ENCODE peak calls at places on chromosomes 11 and 22, in ten cellular contexts. C is mammary epithelial cell; R is aorta; T is sigmoid colon; Z is HCT116; S is CD4-positive, alpha-beta memory T cell; P is neural progenitor cell; Q is MM.1S; G is hepatocyte; L is heart right ventricle. O is an unnamed sample. For H3K4me1, the result is how much of the 10 kb centered on the place peaks cover.

GRCh38 chr22:44645531-44645930 is 56.5 kb upstream of the PRR5 start:
- DNase-seq in C (no peak), R (no peak), T (no peak), Z (no peak), S (no peak), P (no peak), Q (no peak), G (no peak), L (no peak), O (no peak)

GRCh38 chr11:107221743-107222142 is 203.5 kb upstream of the GUCY1A2 start:
- DNase-seq in C (no peak), R (no peak), T (no peak), Z (no peak), S (no peak), P (no peak), Q (no peak), G (peak), L (no peak), O (no peak)

GRCh38 chr22:29626497-29627195 is 23.2 kb downstream of the NF2 start:
- DNase-seq in C (peak), R (no peak), T (no peak), Z (no peak), S (no peak), P (no peak), Q (no peak), G (no peak), L (no peak), O (no peak)

GRCh38 chr22:27132400-27132799 is 475.0 kb downstream of the MIAT start:
- DNase-seq in C (no peak), R (no peak), T (no peak), Z (no peak), S (no peak), P (no peak), Q (no peak), G (no peak), L (no peak), O (no peak)

GRCh38 chr11:70625921-70626518 is 227.7 kb downstream of the CTTN start:
- DNase-seq in C (no peak), R (no peak), T (no peak), Z (no peak), S (no peak), P (peak), Q (no peak), G (peak), L (no peak), O (no peak)

GRCh38 chr11:79262221-79262620 is 178.6 kb downstream of the TENM4 start:
- DNase-seq in C (no peak), R (no peak), T (no peak), Z (no peak), S (no peak), P (no peak), Q (no peak), G (no peak), L (no peak), O (no peak)

GRCh38 chr11:114251797-114252327 is 44.3 kb upstream of the NNMT start:
- DNase-seq in C (no peak), R (peak), T (peak), Z (no peak), S (no peak), P (peak), Q (no peak), G (no peak), L (no peak), O (no peak)

GRCh38 chr22:27296091-27296675 is 505.4 kb downstream of the MN1 start:
- DNase-seq in C (no peak), R (no peak), T (no peak), Z (no peak), S (no peak), P (no peak), Q (no peak), G (no peak), L (no peak), O (no peak)

GRCh38 chr22:47030143-47030641 is 267.7 kb downstream of the TBC1D22A start:
- DNase-seq in C (no peak), R (no peak), T (peak), Z (no peak), S (no peak), P (peak), Q (no peak), G (no peak), L (no peak), O (no peak)

GRCh38 chr22:33579448-33580093 is 340.7 kb downstream of the LARGE1 start:
- DNase-seq in C (peak), R (no peak), T (peak), Z (peak), S (peak), P (peak), Q (peak), G (peak), L (peak), O (peak)

GRCh38 chr11:16969010-16970004 is 44.9 kb downstream of the PLEKHA7 start:
- DNase-seq in C (no peak), R (no peak), T (no peak), Z (no peak), S (no peak), P (no peak), Q (no peak), G (peak), L (no peak), O (peak)

GRCh38 chr22:38120359-38121110 is 10.1 kb upstream of the BAIAP2L2 start:
- DNase-seq in C (no peak), R (no peak), T (no peak), Z (no peak), S (no peak), P (no peak), Q (no peak), G (no peak), L (no peak), O (peak)

GRCh38 chr22:49638788-49639187 is 188.9 kb downstream of the BRD1 start:
- DNase-seq in C (no peak), R (no peak), T (no peak), Z (no peak), S (no peak), P (peak), Q (no peak), G (no peak), L (no peak), O (no peak)

GRCh38 chr11:8671651-8672062 is 10.8 kb downstream of the TRIM66 start:
- DNase-seq in C (no peak), R (no peak), T (peak), Z (no peak), S (no peak), P (peak), Q (no peak), G (peak), L (peak), O (no peak)

GRCh38 chr22:23984430-23984829 is 4.5 kb downstream of the GSTT2 start:
- DNase-seq in C (peak), R (no peak), T (no peak), Z (peak), S (peak), P (no peak), Q (peak), G (no peak), L (no peak), O (peak)

GRCh38 chr11:80886684-80887083 is 1445.9 kb upstream of the TENM4 start:
- DNase-seq in C (no peak), R (no peak), T (no peak), Z (no peak), S (no peak), P (no peak), Q (no peak), G (no peak), L (no peak), O (no peak)

GRCh38 chr11:116644201-116644947 is 128.4 kb downstream of the BUD13 start:
- DNase-seq in C (no peak), R (no peak), T (no peak), Z (no peak), S (no peak), P (no peak), Q (no peak), G (no peak), L (no peak), O (no peak)

GRCh38 chr11:113989381-113989780 is 14.5 kb downstream of the HTR3A start:
- DNase-seq in C (no peak), R (no peak), T (no peak), Z (no peak), S (no peak), P (no peak), Q (no peak), G (no peak), L (no peak), O (no peak)

GRCh38 chr22:49086181-49086580 is 741.5 kb downstream of the BRD1 start:
- DNase-seq in C (no peak), R (no peak), T (no peak), Z (no peak), S (no peak), P (no peak), Q (no peak), G (no peak), L (no peak), O (no peak)

GRCh38 chr11:125075900-125076317 is 12.8 kb downstream of the SLC37A2 start:
- DNase-seq in C (peak), R (no peak), T (peak), Z (no peak), S (no peak), P (no peak), Q (no peak), G (no peak), L (no peak), O (no peak)

GRCh38 chr11:120308081-120308480 is 17.0 kb upstream of the TLCD5 start:
- DNase-seq in C (no peak), R (no peak), T (no peak), Z (no peak), S (no peak), P (no peak), Q (no peak), G (no peak), L (no peak), O (no peak)

GRCh38 chr11:12408156-12408770 is 30.9 kb downstream of the PARVA start:
- DNase-seq in C (no peak), R (no peak), T (no peak), Z (no peak), S (no peak), P (no peak), Q (no peak), G (no peak), L (no peak), O (no peak)

GRCh38 chr11:40306938-40307548 is 1152.4 kb downstream of the LRRC4C start:
- DNase-seq in C (peak), R (no peak), T (no peak), Z (no peak), S (no peak), P (peak), Q (peak), G (peak), L (no peak), O (peak)

GRCh38 chr11:66985508-66986177 is 10.5 kb downstream of the C11orf86 start:
- DNase-seq in C (no peak), R (peak), T (no peak), Z (no peak), S (no peak), P (no peak), Q (no peak), G (no peak), L (peak), O (no peak)
- H3K4me1 ChIP-seq in C (under half), R (under half), T (under half), Z (half or more), S (under half), P (under half), Q (under half), G (under half), L (under half), O (under half)

DNA sequence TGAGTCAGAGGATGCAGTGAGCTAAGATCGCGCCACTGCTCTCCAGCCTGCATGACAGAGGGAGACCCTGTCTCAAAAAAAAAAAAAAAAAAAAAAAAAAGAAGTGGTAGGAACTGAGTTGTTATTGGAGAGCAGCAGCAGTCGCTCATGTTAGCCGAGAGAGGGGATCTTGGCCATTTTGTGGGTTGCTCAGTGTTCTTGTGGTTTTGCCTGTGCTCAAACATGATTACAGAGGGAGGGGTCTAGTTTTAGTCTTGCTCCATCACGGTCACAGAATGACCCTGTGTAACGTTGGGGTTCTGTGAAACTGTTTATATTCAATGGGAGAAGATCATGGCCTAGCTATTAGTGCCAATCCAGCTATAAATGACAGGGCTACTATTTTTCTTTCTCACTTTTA is 1.9 kb downstream of the DPAGT1 start:
- DNase-seq in C (no peak), R (no peak), T (no peak), Z (no peak), S (no peak), P (no peak), Q (no peak), G (no peak), L (no peak), O (no peak)
- H3K4me3 ChIP-seq in C (no peak), R (no peak), T (no peak), Z (peak), S (no peak), P (no peak), Q (no peak), G (no peak), L (no peak), O (no peak)

GRCh38 chr22:35684270-35684700 is 33.4 kb upstream of the APOL5 start:
- DNase-seq in C (no peak), R (no peak), T (no peak), Z (no peak), S (no peak), P (peak), Q (no peak), G (peak), L (peak), O (no peak)
- H3K27ac ChIP-seq in C (no peak), R (no peak), T (no peak), Z (no peak), S (no peak), P (no peak), Q (no peak), G (no peak), L (peak), O (no peak)

GRCh38 chr11:44799036-44799435 is 72.3 kb downstream of the TSPAN18 start:
- DNase-seq in C (no peak), R (peak), T (no peak), Z (no peak), S (no peak), P (no peak), Q (no peak), G (no peak), L (no peak), O (no peak)

GRCh38 chr11:44795803-44796535 is 69.2 kb downstream of the TSPAN18 start:
- DNase-seq in C (no peak), R (no peak), T (no peak), Z (no peak), S (no peak), P (no peak), Q (no peak), G (no peak), L (no peak), O (no peak)

GRCh38 chr11:44797051-44797450 is 70.3 kb downstream of the TSPAN18 start:
- DNase-seq in C (no peak), R (peak), T (no peak), Z (no peak), S (no peak), P (no peak), Q (no peak), G (no peak), L (no peak), O (no peak)

GRCh38 chr11:44793350-44794090 is 66.8 kb downstream of the TSPAN18 start:
- DNase-seq in C (no peak), R (peak), T (no peak), Z (no peak), S (no peak), P (peak), Q (no peak), G (peak), L (no peak), O (no peak)

GRCh38 chr11:44797886-44798683 is 71.3 kb downstream of the TSPAN18 start:
- DNase-seq in C (no peak), R (peak), T (no peak), Z (no peak), S (no peak), P (peak), Q (no peak), G (peak), L (no peak), O (no peak)
- H3K4me1 ChIP-seq in C (under half), R (under half), T (under half), Z (under half), S (under half), P (half or more), Q (under half), G (under half), L (under half), O (under half)

GRCh38 chr11:47258317-47258902 is 614 bp downstream of the NR1H3 start:
- DNase-seq in C (no peak), R (peak), T (no peak), Z (no peak), S (no peak), P (no peak), Q (no peak), G (no peak), L (no peak), O (no peak)

GRCh38 chr11:47257178-47257517 is 648 bp upstream of the NR1H3 start:
- DNase-seq in C (no peak), R (no peak), T (no peak), Z (no peak), S (no peak), P (no peak), Q (no peak), G (no peak), L (no peak), O (no peak)

GRCh38 chr11:47256374-47256773 is 1.4 kb upstream of the NR1H3 start:
- DNase-seq in C (no peak), R (no peak), T (no peak), Z (no peak), S (no peak), P (no peak), Q (no peak), G (no peak), L (no peak), O (no peak)

GRCh38 chr11:47259178-47259977 is 1.6 kb downstream of the NR1H3 start:
- DNase-seq in C (no peak), R (peak), T (no peak), Z (no peak), S (peak), P (peak), Q (peak), G (peak), L (peak), O (peak)

GRCh38 chr11:47257518-47258316 is at the start of gene NR1H3:
- DNase-seq in C (peak), R (peak), T (peak), Z (no peak), S (no peak), P (peak), Q (no peak), G (peak), L (peak), O (peak)
- H3K4me3 ChIP-seq in C (no peak), R (peak), T (peak), Z (no peak), S (no peak), P (peak), Q (no peak), G (no peak), L (peak), O (no peak)

GRCh38 chr22:35870517-35871275 is 153.0 kb downstream of the APOL5 start:
- DNase-seq in C (no peak), R (no peak), T (no peak), Z (no peak), S (no peak), P (no peak), Q (peak), G (no peak), L (no peak), O (no peak)
- H3K27ac ChIP-seq in C (no peak), R (no peak), T (peak), Z (no peak), S (no peak), P (no peak), Q (peak), G (no peak), L (peak), O (no peak)